ENCODE peak calls at places on chromosome 7, in ten cellular contexts. One of them, this sample, is unnamed.

GRCh38 chr7:74351836-74352235 is 62.6 kb downstream of the CLIP2 start:
- DNase-seq in colonic mucosa: no peak
- DNase-seq in brain microvascular endothelial cell: no peak
- DNase-seq in keratinocyte: no peak
- DNase-seq in fibroblast of lung: no peak
- DNase-seq in psoas muscle: no peak
- DNase-seq in kidney: no peak
- DNase-seq in heart right ventricle: no peak
- DNase-seq in H1: no peak
- DNase-seq in pancreas: no peak
- DNase-seq in this sample: no peak

GRCh38 chr7:64087501-64087900 is 42.3 kb downstream of the ZNF727 start:
- DNase-seq in colonic mucosa: no peak
- DNase-seq in brain microvascular endothelial cell: no peak
- DNase-seq in psoas muscle: no peak
- DNase-seq in fibroblast of lung: no peak
- DNase-seq in pancreas: no peak
- DNase-seq in keratinocyte: no peak
- DNase-seq in heart right ventricle: no peak
- DNase-seq in H1: no peak
- DNase-seq in kidney: no peak
- DNase-seq in this sample: no peak

GRCh38 chr7:25098096-25099046 is 26.7 kb downstream of the CYCS start:
- DNase-seq in colonic mucosa: peak; percentile 46
- DNase-seq in H1: peak; percentile 15
- DNase-seq in keratinocyte: no peak
- DNase-seq in fibroblast of lung: peak; percentile 78
- DNase-seq in pancreas: peak; percentile 58
- DNase-seq in psoas muscle: peak; percentile 25
- DNase-seq in kidney: no peak
- DNase-seq in heart right ventricle: peak; percentile 22
- DNase-seq in brain microvascular endothelial cell: peak; percentile 52
- DNase-seq in this sample: peak; percentile 84

GRCh38 chr7:113263749-113264148 is 145.4 kb upstream of the SMIM30 start:
- DNase-seq in pancreas: no peak
- DNase-seq in fibroblast of lung: no peak
- DNase-seq in H1: no peak
- DNase-seq in keratinocyte: no peak
- DNase-seq in heart right ventricle: no peak
- DNase-seq in kidney: no peak
- DNase-seq in psoas muscle: no peak
- DNase-seq in colonic mucosa: no peak
- DNase-seq in brain microvascular endothelial cell: no peak
- DNase-seq in this sample: no peak

GRCh38 chr7:25073451-25073850 is 51.6 kb downstream of the CYCS start:
- DNase-seq in psoas muscle: no peak
- DNase-seq in kidney: no peak
- DNase-seq in keratinocyte: no peak
- DNase-seq in fibroblast of lung: peak; percentile 52
- DNase-seq in colonic mucosa: no peak
- DNase-seq in H1: no peak
- DNase-seq in heart right ventricle: no peak
- DNase-seq in pancreas: no peak
- DNase-seq in brain microvascular endothelial cell: peak; percentile 56
- DNase-seq in this sample: no peak

GRCh38 chr7:35848728-35849127 is 47.9 kb downstream of the SEPTIN7 start:
- DNase-seq in colonic mucosa: no peak
- DNase-seq in H1: no peak
- DNase-seq in pancreas: no peak
- DNase-seq in heart right ventricle: no peak
- DNase-seq in fibroblast of lung: no peak
- DNase-seq in kidney: no peak
- DNase-seq in brain microvascular endothelial cell: no peak
- DNase-seq in psoas muscle: no peak
- DNase-seq in keratinocyte: no peak
- DNase-seq in this sample: no peak

GRCh38 chr7:2566348-2566889 is 7.6 kb downstream of the IQCE start:
- DNase-seq in colonic mucosa: no peak
- DNase-seq in heart right ventricle: no peak
- DNase-seq in brain microvascular endothelial cell: no peak
- DNase-seq in keratinocyte: no peak
- DNase-seq in psoas muscle: no peak
- DNase-seq in H1: no peak
- DNase-seq in fibroblast of lung: no peak
- DNase-seq in pancreas: peak; percentile 4
- DNase-seq in kidney: no peak
- DNase-seq in this sample: no peak

GRCh38 chr7:44081266-44081748 is 1.0 kb downstream of the POLM start:
- DNase-seq in keratinocyte: no peak
- DNase-seq in H1: no peak
- DNase-seq in kidney: peak; percentile 28
- DNase-seq in pancreas: no peak
- DNase-seq in psoas muscle: peak; percentile 2
- DNase-seq in fibroblast of lung: no peak
- DNase-seq in brain microvascular endothelial cell: no peak
- DNase-seq in heart right ventricle: no peak
- DNase-seq in colonic mucosa: no peak
- DNase-seq in this sample: no peak

GRCh38 chr7:2106920-2107319 is 125.8 kb downstream of the MAD1L1 start:
- DNase-seq in keratinocyte: peak; percentile 79
- DNase-seq in kidney: no peak
- DNase-seq in brain microvascular endothelial cell: peak; percentile 20
- DNase-seq in heart right ventricle: peak; percentile 43
- DNase-seq in fibroblast of lung: no peak
- DNase-seq in pancreas: no peak
- DNase-seq in colonic mucosa: no peak
- DNase-seq in psoas muscle: peak; percentile 52
- DNase-seq in H1: no peak
- DNase-seq in this sample: peak; percentile 95

GRCh38 chr7:74199551-74200355 is 10.1 kb upstream of the LAT2 start:
- DNase-seq in fibroblast of lung: no peak
- DNase-seq in H1: no peak
- DNase-seq in brain microvascular endothelial cell: peak; percentile 37
- DNase-seq in pancreas: peak; percentile 5
- DNase-seq in colonic mucosa: no peak
- DNase-seq in keratinocyte: no peak
- DNase-seq in heart right ventricle: no peak
- DNase-seq in kidney: no peak
- DNase-seq in psoas muscle: no peak
- DNase-seq in this sample: no peak

GRCh38 chr7:121449304-121449703 is 53.2 kb upstream of the FAM3C start:
- DNase-seq in pancreas: no peak
- DNase-seq in brain microvascular endothelial cell: no peak
- DNase-seq in heart right ventricle: no peak
- DNase-seq in keratinocyte: no peak
- DNase-seq in kidney: no peak
- DNase-seq in H1: no peak
- DNase-seq in psoas muscle: no peak
- DNase-seq in fibroblast of lung: peak; percentile 27
- DNase-seq in colonic mucosa: no peak
- DNase-seq in this sample: no peak

GRCh38 chr7:85765698-85766298 is 578.9 kb upstream of the SEMA3D start:
- DNase-seq in colonic mucosa: peak; percentile 34
- DNase-seq in keratinocyte: no peak
- DNase-seq in heart right ventricle: no peak
- DNase-seq in psoas muscle: no peak
- DNase-seq in pancreas: no peak
- DNase-seq in fibroblast of lung: no peak
- DNase-seq in brain microvascular endothelial cell: no peak
- DNase-seq in H1: no peak
- DNase-seq in kidney: no peak
- DNase-seq in this sample: no peak

GRCh38 chr7:156492170-156492569 is 148.4 kb upstream of the RNF32 start:
- DNase-seq in pancreas: no peak
- DNase-seq in colonic mucosa: no peak
- DNase-seq in brain microvascular endothelial cell: no peak
- DNase-seq in keratinocyte: no peak
- DNase-seq in fibroblast of lung: no peak
- DNase-seq in kidney: no peak
- DNase-seq in heart right ventricle: no peak
- DNase-seq in H1: no peak
- DNase-seq in psoas muscle: no peak
- DNase-seq in this sample: no peak
- TF ChIP-seq CTCF in pancreas: no peak
- TF ChIP-seq CTCF in colonic mucosa: no peak
- TF ChIP-seq CTCF in brain microvascular endothelial cell: no peak
- TF ChIP-seq CTCF in keratinocyte: no peak
- TF ChIP-seq CTCF in fibroblast of lung: no peak
- TF ChIP-seq CTCF in kidney: no peak
- TF ChIP-seq CTCF in heart right ventricle: no peak
- TF ChIP-seq CTCF in H1: no peak
- TF ChIP-seq CTCF in psoas muscle: no peak
- TF ChIP-seq CTCF in this sample: no peak

GRCh38 chr7:98163704-98164478 is 47.3 kb upstream of the BHLHA15 start:
- DNase-seq in heart right ventricle: no peak
- DNase-seq in kidney: no peak
- DNase-seq in brain microvascular endothelial cell: peak; percentile 33
- DNase-seq in keratinocyte: peak; percentile 76
- DNase-seq in psoas muscle: no peak
- DNase-seq in fibroblast of lung: peak; percentile 4
- DNase-seq in pancreas: no peak
- DNase-seq in H1: no peak
- DNase-seq in colonic mucosa: peak; percentile 64
- DNase-seq in this sample: peak; percentile 69
- H3K27ac ChIP-seq in heart right ventricle: no peak overlapping the region
- H3K27ac ChIP-seq in kidney: no peak overlapping the region
- H3K27ac ChIP-seq in brain microvascular endothelial cell: no peak overlapping the region
- H3K27ac ChIP-seq in keratinocyte: peak overlapping the region; percentile 92
- H3K27ac ChIP-seq in psoas muscle: no peak overlapping the region
- H3K27ac ChIP-seq in fibroblast of lung: peak overlapping the region; percentile 23
- H3K27ac ChIP-seq in pancreas: no peak overlapping the region
- H3K27ac ChIP-seq in H1: no peak overlapping the region
- H3K27ac ChIP-seq in colonic mucosa: peak overlapping the region; percentile 46
- H3K27ac ChIP-seq in this sample: peak overlapping the region; percentile 69

GRCh38 chr7:20896996-20897395 is 110.3 kb upstream of the SP8 start:
- DNase-seq in H1: no peak
- DNase-seq in psoas muscle: no peak
- DNase-seq in brain microvascular endothelial cell: no peak
- DNase-seq in colonic mucosa: no peak
- DNase-seq in fibroblast of lung: no peak
- DNase-seq in pancreas: no peak
- DNase-seq in kidney: no peak
- DNase-seq in heart right ventricle: no peak
- DNase-seq in keratinocyte: no peak
- DNase-seq in this sample: peak; percentile 2

GRCh38 chr7:20894806-20895205 is 108.1 kb upstream of the SP8 start:
- DNase-seq in brain microvascular endothelial cell: no peak
- DNase-seq in pancreas: no peak
- DNase-seq in heart right ventricle: no peak
- DNase-seq in keratinocyte: no peak
- DNase-seq in kidney: no peak
- DNase-seq in H1: no peak
- DNase-seq in fibroblast of lung: peak; percentile 6
- DNase-seq in colonic mucosa: no peak
- DNase-seq in psoas muscle: no peak
- DNase-seq in this sample: peak; percentile 5

GRCh38 chr7:20895563-20895962 is 108.9 kb upstream of the SP8 start:
- DNase-seq in brain microvascular endothelial cell: no peak
- DNase-seq in pancreas: no peak
- DNase-seq in colonic mucosa: no peak
- DNase-seq in psoas muscle: no peak
- DNase-seq in fibroblast of lung: no peak
- DNase-seq in keratinocyte: peak; percentile 64
- DNase-seq in H1: no peak
- DNase-seq in kidney: no peak
- DNase-seq in heart right ventricle: no peak
- DNase-seq in this sample: peak; percentile 14

DNA sequence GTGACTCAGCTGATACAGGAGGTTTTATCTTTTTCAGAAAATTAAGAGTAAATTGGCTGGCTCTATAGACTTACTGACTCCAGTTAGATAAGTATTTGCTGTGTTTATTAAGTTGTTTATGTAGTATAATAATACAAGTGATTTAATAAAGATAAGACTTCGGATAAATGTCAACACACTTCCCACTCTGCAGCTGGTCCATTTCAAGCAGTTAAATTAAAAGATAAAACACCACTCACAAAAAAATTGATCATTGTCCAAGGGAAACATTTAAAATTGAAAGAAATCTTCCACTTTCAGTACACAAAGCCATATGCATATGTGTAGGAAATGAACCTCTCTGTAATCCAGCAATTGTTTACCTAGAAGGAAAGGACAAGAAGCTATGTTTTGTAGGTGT is 106.1 kb upstream of the SP8 start:
- DNase-seq in keratinocyte: no peak
- DNase-seq in pancreas: no peak
- DNase-seq in psoas muscle: no peak
- DNase-seq in colonic mucosa: no peak
- DNase-seq in H1: no peak
- DNase-seq in brain microvascular endothelial cell: no peak
- DNase-seq in kidney: no peak
- DNase-seq in heart right ventricle: no peak
- DNase-seq in fibroblast of lung: peak; percentile 2
- DNase-seq in this sample: no peak
- TF ChIP-seq CTCF in keratinocyte: no peak
- TF ChIP-seq CTCF in pancreas: no peak
- TF ChIP-seq CTCF in psoas muscle: no peak
- TF ChIP-seq CTCF in colonic mucosa: no peak
- TF ChIP-seq CTCF in H1: no peak
- TF ChIP-seq CTCF in brain microvascular endothelial cell: no peak
- TF ChIP-seq CTCF in kidney: no peak
- TF ChIP-seq CTCF in heart right ventricle: no peak
- TF ChIP-seq CTCF in fibroblast of lung: no peak
- TF ChIP-seq CTCF in this sample: no peak

DNA sequence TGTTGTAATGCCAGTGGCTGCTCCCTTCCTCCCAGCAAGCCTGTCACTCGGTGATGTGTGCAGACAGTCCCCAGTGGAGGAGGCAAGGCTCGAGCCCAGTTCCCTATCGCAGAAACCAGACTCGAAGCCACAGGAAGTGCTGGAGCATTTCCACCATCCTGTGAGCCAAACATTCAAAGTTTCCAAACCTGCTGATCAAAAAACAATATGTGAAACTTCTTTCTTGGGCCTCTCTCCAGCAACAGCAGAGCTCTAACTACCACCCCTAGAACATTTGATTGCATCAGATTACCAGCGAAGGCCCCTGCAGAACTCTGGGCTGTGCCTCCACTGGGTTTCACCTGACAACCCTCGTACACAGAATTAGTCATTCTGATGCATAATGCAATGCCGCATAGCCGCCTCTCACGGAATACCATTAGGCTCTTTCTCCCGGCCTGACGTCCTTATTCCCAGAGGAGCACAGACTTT is 94.0 kb downstream of the ELMO1 start:
- DNase-seq in fibroblast of lung: peak; percentile 57
- DNase-seq in keratinocyte: no peak
- DNase-seq in H1: no peak
- DNase-seq in colonic mucosa: peak; percentile 34
- DNase-seq in pancreas: no peak
- DNase-seq in kidney: peak; percentile 76
- DNase-seq in brain microvascular endothelial cell: peak; percentile 2
- DNase-seq in psoas muscle: peak; percentile 75
- DNase-seq in heart right ventricle: peak; percentile 74
- DNase-seq in this sample: no peak
- H3K27ac ChIP-seq in fibroblast of lung: no peak overlapping the region
- H3K27ac ChIP-seq in keratinocyte: no peak overlapping the region
- H3K27ac ChIP-seq in H1: no peak overlapping the region
- H3K27ac ChIP-seq in colonic mucosa: peak overlapping the region; percentile 3
- H3K27ac ChIP-seq in pancreas: peak overlapping the region; percentile 15
- H3K27ac ChIP-seq in kidney: no peak overlapping the region
- H3K27ac ChIP-seq in brain microvascular endothelial cell: no peak overlapping the region
- H3K27ac ChIP-seq in psoas muscle: peak overlapping the region; percentile 63
- H3K27ac ChIP-seq in heart right ventricle: peak overlapping the region; percentile 75
- H3K27ac ChIP-seq in this sample: no peak overlapping the region

GRCh38 chr7:41889040-41889439 is 186.2 kb upstream of the INHBA start:
- DNase-seq in pancreas: no peak
- DNase-seq in psoas muscle: no peak
- DNase-seq in kidney: no peak
- DNase-seq in H1: no peak
- DNase-seq in heart right ventricle: no peak
- DNase-seq in fibroblast of lung: no peak
- DNase-seq in colonic mucosa: no peak
- DNase-seq in brain microvascular endothelial cell: no peak
- DNase-seq in keratinocyte: no peak
- DNase-seq in this sample: no peak
- TF ChIP-seq CTCF in pancreas: no peak
- TF ChIP-seq CTCF in psoas muscle: no peak
- TF ChIP-seq CTCF in kidney: no peak
- TF ChIP-seq CTCF in H1: no peak
- TF ChIP-seq CTCF in heart right ventricle: no peak
- TF ChIP-seq CTCF in fibroblast of lung: no peak
- TF ChIP-seq CTCF in colonic mucosa: no peak
- TF ChIP-seq CTCF in brain microvascular endothelial cell: no peak
- TF ChIP-seq CTCF in keratinocyte: no peak
- TF ChIP-seq CTCF in this sample: no peak

This sample was measured in RWPE1.